ENCODE peak calls at places on chromosomes 3 and 15, in nine cellular contexts. Q is nephron progenitor cell, X is psoas muscle, P is ovary, A is WERI-Rb-1, N is AG10803, U is AG04450, S is upper lobe of left lung, M is RWPE1. L is an unnamed sample.

GRCh38 chr3:152426393-152426792 is 157.7 kb downstream of the MBNL1 start:
- DNase-seq in X (no peak), U (no peak), S (no peak), P (no peak), Q (no peak), M (no peak), N (no peak), A (no peak), L (no peak)

GRCh38 chr15:33226559-33227181 is 32.2 kb upstream of the FMN1 start:
- DNase-seq in N (peak; percentile 13), U (no peak), X (no peak), S (peak; percentile 73), P (no peak), A (peak; percentile 48), M (peak; percentile 66), Q (no peak), L (no peak)

GRCh38 chr3:97070302-97070701 is 255.9 kb downstream of the EPHA6 start:
- DNase-seq in X (no peak), A (no peak), M (no peak), P (no peak), U (no peak), S (no peak), Q (no peak), N (no peak), L (no peak)

GRCh38 chr15:98292442-98293240 is 332.1 kb downstream of the ARRDC4 start:
- DNase-seq in U (no peak), Q (peak; percentile 83), P (no peak), X (peak; percentile 63), A (peak; percentile 45), N (peak; percentile 3), M (peak; percentile 69), S (peak; percentile 27), L (peak; percentile 73)

GRCh38 chr3:149810846-149811245 is 2.2 kb upstream of the RNF13 start:
- DNase-seq in S (no peak), N (no peak), M (no peak), U (no peak), X (no peak), P (no peak), A (no peak), Q (no peak), L (no peak)

GRCh38 chr3:58047806-58048205 is 39.6 kb downstream of the FLNB start:
- DNase-seq in A (no peak), P (no peak), X (no peak), M (no peak), U (no peak), S (no peak), N (peak; percentile 99), Q (no peak), L (no peak)

GRCh38 chr3:3170998-3171397 is 8.5 kb downstream of the CRBN start:
- DNase-seq in X (no peak), Q (no peak), A (no peak), U (no peak), M (no peak), N (peak; percentile 37), S (no peak), P (no peak), L (no peak)

GRCh38 chr15:67820992-67821783 is 4.1 kb upstream of the SKOR1 start:
- DNase-seq in A (no peak), Q (peak; percentile 95), S (no peak), N (peak; percentile 29), P (peak; percentile 82), M (peak; percentile 76), X (peak; percentile 78), U (no peak), L (peak; percentile 75)

GRCh38 chr3:180036678-180037455 is at the start of gene PEX5L:
- DNase-seq in P (peak; percentile 80), Q (peak; percentile 95), A (peak; percentile 88), X (peak; percentile 54), M (peak; percentile 41), N (peak; percentile 19), U (no peak), S (peak; percentile 27), L (peak; percentile 79)

GRCh38 chr3:42501681-42502428 is 588 bp upstream of the VIPR1 start:
- DNase-seq in N (no peak), U (no peak), Q (peak; percentile 47), X (peak; percentile 67), S (peak; percentile 84), A (peak; percentile 77), P (no peak), M (peak; percentile 49), L (peak; percentile 79)

GRCh38 chr3:115292131-115292530 is 145.0 kb upstream of the ZBTB20 start:
- DNase-seq in X (no peak), Q (no peak), U (no peak), S (no peak), N (no peak), M (no peak), P (no peak), A (no peak), L (no peak)

GRCh38 chr15:79212589-79213139 is 69.9 kb upstream of the ANKRD34C start:
- DNase-seq in X (no peak), P (no peak), N (no peak), A (no peak), M (no peak), U (no peak), S (no peak), Q (no peak), L (no peak)

GRCh38 chr3:57147071-57147470 is 18.1 kb downstream of the IL17RD start:
- DNase-seq in P (no peak), S (no peak), A (no peak), U (no peak), N (no peak), M (no peak), Q (no peak), X (no peak), L (no peak)

GRCh38 chr15:99432271-99433025 is 133.3 kb upstream of the MEF2A start:
- DNase-seq in X (peak; percentile 45), U (no peak), Q (no peak), N (no peak), M (no peak), P (peak; percentile 28), S (peak; percentile 15), A (peak; percentile 4), L (no peak)

GRCh38 chr15:93830221-93830765 is 401.1 kb upstream of the MCTP2 start:
- DNase-seq in N (no peak), U (no peak), A (no peak), S (no peak), M (no peak), Q (no peak), X (no peak), P (no peak), L (no peak)

GRCh38 chr3:133949438-133949837 is 53.8 kb upstream of the RAB6B start:
- DNase-seq in U (no peak), Q (no peak), X (no peak), M (no peak), S (no peak), A (no peak), P (peak; percentile 11), N (no peak), L (no peak)

GRCh38 chr3:187101184-187102072 is 37.9 kb downstream of the RPL39L start:
- DNase-seq in U (peak; percentile 39), X (peak; percentile 84), S (peak; percentile 62), Q (no peak), M (peak; percentile 20), P (peak; percentile 78), A (no peak), N (peak; percentile 64), L (no peak)

DNA sequence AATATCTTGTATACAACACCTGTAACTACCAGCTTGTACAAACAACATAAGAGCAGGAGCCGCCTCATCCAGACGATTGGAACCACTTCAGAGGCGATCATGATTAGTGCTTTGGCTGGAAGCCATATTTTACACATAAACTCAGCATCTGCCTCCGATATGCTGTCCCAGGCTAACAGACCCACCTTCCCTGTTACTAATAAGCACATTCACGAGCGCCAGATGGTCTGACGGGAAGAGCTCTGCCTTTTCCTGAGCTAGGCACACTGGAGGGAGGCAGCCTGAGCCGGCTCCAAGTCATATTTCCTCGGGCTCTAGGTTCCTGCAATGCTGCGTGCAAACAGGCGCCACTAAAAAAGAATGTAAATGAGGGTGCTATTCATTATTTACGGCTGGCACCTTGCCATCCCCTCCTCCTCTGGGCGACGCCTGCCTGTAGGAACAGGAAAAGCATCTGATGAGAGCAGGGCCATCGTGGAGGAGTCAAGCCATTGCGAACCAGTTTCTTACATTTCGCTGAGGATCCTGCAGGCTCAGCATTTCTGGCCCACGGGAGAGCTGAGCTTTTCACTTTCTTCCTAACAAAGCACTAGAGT is 98.2 kb downstream of the ANXA2 start:
- DNase-seq in P (peak; percentile 47), M (peak; percentile 83), Q (no peak), X (no peak), S (peak; percentile 31), U (no peak), N (peak; percentile 26), A (no peak), L (no peak)
- TF ChIP-seq CTCF in P (no peak), M (peak; percentile 22), Q (no peak), X (no peak), S (no peak), U (peak; percentile 24), N (peak; percentile 29), A (no peak), L (no peak)

DNA sequence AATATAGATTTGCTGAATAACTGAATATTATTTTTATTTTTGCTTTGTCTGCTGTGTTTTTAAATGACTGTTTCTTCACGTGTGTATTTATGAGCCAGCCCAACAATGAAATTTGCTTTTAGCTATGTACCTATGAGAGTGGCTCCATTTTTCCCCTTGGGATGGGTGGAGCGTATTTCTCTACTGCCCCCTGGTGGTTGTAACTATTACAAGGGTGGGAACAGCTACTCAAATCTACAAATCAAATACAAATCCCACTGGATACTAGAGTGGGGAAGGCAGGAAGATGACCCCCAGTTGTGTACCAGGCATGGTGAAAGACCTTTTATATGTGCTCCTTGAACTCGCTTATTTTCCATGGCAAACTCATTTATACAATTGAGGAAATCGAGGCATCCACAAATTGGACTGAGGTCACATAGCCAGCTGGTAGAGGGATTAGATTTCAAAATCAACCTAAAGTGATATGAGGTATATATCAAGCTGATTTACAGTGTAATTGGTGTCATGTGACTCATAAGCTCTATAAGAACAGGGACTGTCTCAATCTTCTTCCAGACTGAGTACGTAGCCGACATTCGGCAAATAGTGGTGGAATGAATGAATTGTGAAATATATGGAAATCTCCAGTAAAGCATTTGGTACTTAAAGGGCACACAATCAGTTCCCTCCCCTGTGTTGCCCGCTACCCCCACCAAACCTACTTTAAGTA is 69.5 kb upstream of the VEPH1 start:
- DNase-seq in Q (peak; percentile 49), N (peak; percentile 49), P (no peak), A (peak; percentile 46), U (no peak), X (no peak), S (no peak), M (peak; percentile 58), L (peak; percentile 42)
- TF ChIP-seq CTCF in Q (peak; percentile 81), N (peak; percentile 84), P (no peak), A (peak; percentile 58), U (peak; percentile 82), X (peak; percentile 66), S (peak; percentile 72), M (peak; percentile 81), L (peak; percentile 43)

DNA sequence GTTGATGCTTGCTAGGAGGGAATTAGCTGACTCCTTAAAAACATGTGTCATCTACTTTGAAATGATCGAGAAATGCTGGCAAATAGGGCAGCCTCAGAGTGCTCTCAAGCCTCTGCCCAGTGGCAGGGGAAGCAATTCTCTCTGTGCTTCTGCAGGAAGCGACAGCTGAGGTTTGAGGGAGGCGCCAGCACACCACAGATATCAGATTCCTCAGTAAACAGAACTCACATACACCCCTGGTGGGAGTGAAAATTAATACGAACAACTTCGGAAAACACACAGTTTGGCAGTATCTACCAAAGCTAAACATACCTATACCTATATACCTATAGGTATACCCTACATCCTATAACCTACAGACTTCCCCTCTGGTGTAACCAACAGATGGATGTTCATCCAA is 61.3 kb downstream of the NSMCE3 start:
- DNase-seq in N (no peak), U (no peak), X (no peak), M (peak; percentile 21), P (no peak), A (no peak), S (no peak), Q (peak; percentile 36), L (no peak)
- TF ChIP-seq CTCF in N (no peak), U (no peak), X (no peak), M (no peak), P (no peak), A (no peak), S (no peak), Q (peak; percentile 20), L (no peak)

GRCh38 chr3:125059488-125060245 is 3.9 kb upstream of the HEG1 start:
- DNase-seq in S (no peak), Q (no peak), M (no peak), P (no peak), X (no peak), A (peak; percentile 64), N (no peak), U (no peak), L (no peak)
- TF ChIP-seq CTCF in S (no peak), Q (no peak), M (no peak), P (no peak), X (no peak), A (peak; percentile 33), N (peak; percentile 24), U (peak; percentile 30), L (no peak)

L was measured in GM13976.